ENCODE peak calls at places on chromosomes 12 and 14, in ten cellular contexts. F, R, A, L, S, D, W, Q, Y and X are unnamed samples.

GRCh38 chr14:96811265-96811664 is 14.1 kb downstream of the VRK1 start:
- DNase-seq in Q (peak), L (no peak), F (peak), W (no peak), D (no peak), R (no peak), Y (no peak), S (no peak), A (no peak), X (no peak)

GRCh38 chr12:12473223-12473622 is 89.4 kb downstream of the DUSP16 start:
- DNase-seq in F (no peak), R (no peak), S (no peak), Y (no peak), W (no peak), D (no peak), A (no peak), Q (no peak), L (no peak), X (no peak)

GRCh38 chr12:53696655-53697321 is 20.9 kb upstream of the ATP5MC2 start:
- DNase-seq in A (no peak), W (no peak), S (no peak), D (no peak), F (no peak), Y (no peak), R (no peak), Q (no peak), L (no peak), X (peak)

GRCh38 chr12:95117178-95117599 is 43.8 kb upstream of the NR2C1 start:
- DNase-seq in L (no peak), A (peak), W (peak), D (peak), R (peak), S (peak), Q (peak), Y (peak), F (peak), X (peak)

GRCh38 chr12:85156569-85156968 is 120.4 kb downstream of the LRRIQ1 start:
- DNase-seq in Y (no peak), W (no peak), D (no peak), Q (no peak), A (no peak), S (no peak), F (no peak), R (no peak), L (no peak), X (peak)

GRCh38 chr12:1350055-1350933 is 244.1 kb downstream of the FBXL14 start:
- DNase-seq in Q (peak), Y (no peak), S (no peak), A (no peak), W (no peak), F (peak), R (no peak), L (no peak), D (no peak), X (no peak)

GRCh38 chr14:81450100-81450531 is 50.0 kb upstream of the STON2 start:
- DNase-seq in R (no peak), A (no peak), W (no peak), Y (no peak), S (no peak), F (no peak), Q (peak), D (peak), L (no peak), X (peak)

GRCh38 chr12:121893901-121894540 is 5.4 kb downstream of the PSMD9 start:
- DNase-seq in W (no peak), L (no peak), A (peak), D (peak), R (no peak), F (peak), Q (peak), S (no peak), Y (no peak), X (peak)

GRCh38 chr12:79326663-79327062 is 364.1 kb downstream of the PAWR start:
- DNase-seq in A (no peak), Q (no peak), Y (no peak), R (no peak), S (no peak), L (no peak), D (no peak), F (peak), W (no peak), X (no peak)